ENCODE peak calls at places on chromosomes 6 and 20, in five cellular contexts. C, F, B, H and W are unnamed samples.

GRCh38 chr6:39200498-39201020 is 28.7 kb downstream of the KCNK5 start:
- DNase-seq in H (no peak), C (peak; percentile 50), F (no peak), B (no peak), W (no peak)

GRCh38 chr6:134523903-134524302 is 206.0 kb upstream of the SGK1 start:
- DNase-seq in H (peak; percentile 89), B (no peak), C (no peak), F (no peak), W (no peak)

GRCh38 chr20:4519530-4519929 is 202.2 kb upstream of the PRND start:
- DNase-seq in F (peak; percentile 25), B (no peak), H (peak; percentile 35), C (peak; percentile 46), W (no peak)

GRCh38 chr6:137928286-137928685 is 61.2 kb downstream of the TNFAIP3 start:
- DNase-seq in C (no peak), H (no peak), F (peak; percentile 74), B (no peak), W (no peak)

GRCh38 chr6:170135041-170135440 is 155.8 kb downstream of the DLL1 start:
- DNase-seq in B (no peak), C (no peak), F (no peak), H (no peak), W (no peak)

GRCh38 chr6:165184192-165184979 is 125.0 kb downstream of the C6orf118 start:
- DNase-seq in C (no peak), F (no peak), H (peak; percentile 51), B (no peak), W (no peak)

GRCh38 chr6:85278456-85279035 is 171.3 kb upstream of the NT5E start:
- DNase-seq in B (no peak), C (no peak), F (no peak), H (no peak), W (no peak)

GRCh38 chr6:127855542-127856159 is 45.2 kb downstream of the THEMIS start:
- DNase-seq in C (peak; percentile 58), B (peak; percentile 50), F (no peak), H (peak; percentile 18), W (peak; percentile 24)

GRCh38 chr6:28943557-28944411 is 20.0 kb upstream of the TRIM27 start:
- DNase-seq in H (peak; percentile 77), C (peak; percentile 86), F (peak; percentile 86), B (peak; percentile 83), W (peak; percentile 76)

GRCh38 chr6:43138267-43138666 is 32.8 kb upstream of the SRF start:
- DNase-seq in C (no peak), B (no peak), H (no peak), F (no peak), W (no peak)

GRCh38 chr6:159110748-159111147 is 58.5 kb upstream of the FNDC1 start:
- DNase-seq in B (no peak), F (no peak), C (no peak), H (no peak), W (no peak)

GRCh38 chr6:39357998-39358686 is 35.6 kb upstream of the KCNK16 start:
- DNase-seq in C (peak; percentile 34), F (peak; percentile 47), H (peak; percentile 52), B (peak; percentile 8), W (peak; percentile 11)

GRCh38 chr6:30750379-30750668 is 6.0 kb upstream of the IER3 start:
- DNase-seq in F (no peak), H (no peak), C (no peak), B (no peak), W (no peak)

GRCh38 chr6:130961148-130961547 is 101.9 kb downstream of the EPB41L2 start:
- DNase-seq in H (no peak), C (no peak), B (no peak), F (no peak), W (peak; percentile 13)

GRCh38 chr6:160895562-160895961 is 96.0 kb upstream of the MAP3K4 start:
- DNase-seq in H (peak; percentile 83), B (no peak), C (no peak), F (no peak), W (no peak)

GRCh38 chr6:51814418-51814817 is 273.0 kb downstream of the PKHD1 start:
- DNase-seq in C (no peak), H (peak; percentile 1), B (no peak), F (no peak), W (no peak)